ENCODE peak calls at places on chromosomes 5 and 9, in nine cellular contexts. One of them, this sample, is unnamed.

GRCh38 chr5:82165740-82166530 is 112.2 kb downstream of the RPS23 start:
- DNase-seq in effector memory CD8-positive, alpha-beta T cell: peak; percentile 3
- DNase-seq in DMS153: peak; percentile 73
- DNase-seq in stimulated activated CD4-positive, alpha-beta T cell treated with anti-CD3 and anti-CD28 coated beads, Interleukin-2, amount 100 ng/mL, for 4 hours: peak; percentile 22
- DNase-seq in RPMI7951: peak; percentile 80
- DNase-seq in brain microvascular endothelial cell: peak; percentile 85
- DNase-seq in NCI-H2081 treated with DMSO at 0.1 percent for 48 hours: peak; percentile 45
- DNase-seq in thyroid gland: peak; percentile 74
- DNase-seq in cardiac fibroblast: peak; percentile 97
- DNase-seq in this sample: peak; percentile 33

GRCh38 chr5:79850316-79850822 is 140.7 kb downstream of the MTX3 start:
- DNase-seq in effector memory CD8-positive, alpha-beta T cell: no peak
- DNase-seq in DMS153: no peak
- DNase-seq in stimulated activated CD4-positive, alpha-beta T cell treated with anti-CD3 and anti-CD28 coated beads, Interleukin-2, amount 100 ng/mL, for 4 hours: no peak
- DNase-seq in RPMI7951: no peak
- DNase-seq in brain microvascular endothelial cell: no peak
- DNase-seq in NCI-H2081 treated with DMSO at 0.1 percent for 48 hours: no peak
- DNase-seq in thyroid gland: no peak
- DNase-seq in cardiac fibroblast: no peak
- DNase-seq in this sample: no peak

GRCh38 chr5:1004598-1005361 is 3.8 kb upstream of the NKD2 start:
- DNase-seq in effector memory CD8-positive, alpha-beta T cell: no peak
- DNase-seq in DMS153: peak; percentile 35
- DNase-seq in stimulated activated CD4-positive, alpha-beta T cell treated with anti-CD3 and anti-CD28 coated beads, Interleukin-2, amount 100 ng/mL, for 4 hours: peak; percentile 35
- DNase-seq in RPMI7951: peak; percentile 76
- DNase-seq in brain microvascular endothelial cell: no peak
- DNase-seq in NCI-H2081 treated with DMSO at 0.1 percent for 48 hours: no peak
- DNase-seq in thyroid gland: peak; percentile 71
- DNase-seq in cardiac fibroblast: peak; percentile 55
- DNase-seq in this sample: peak; percentile 10

GRCh38 chr5:113224605-113225065 is 210.2 kb downstream of the TSSK1B start:
- DNase-seq in effector memory CD8-positive, alpha-beta T cell: no peak
- DNase-seq in DMS153: no peak
- DNase-seq in stimulated activated CD4-positive, alpha-beta T cell treated with anti-CD3 and anti-CD28 coated beads, Interleukin-2, amount 100 ng/mL, for 4 hours: no peak
- DNase-seq in RPMI7951: peak; percentile 59
- DNase-seq in brain microvascular endothelial cell: peak; percentile 17
- DNase-seq in NCI-H2081 treated with DMSO at 0.1 percent for 48 hours: no peak
- DNase-seq in thyroid gland: no peak
- DNase-seq in cardiac fibroblast: no peak
- DNase-seq in this sample: no peak

GRCh38 chr9:93577940-93578682 is 1.7 kb downstream of the PHF2 start:
- DNase-seq in effector memory CD8-positive, alpha-beta T cell: no peak
- DNase-seq in DMS153: no peak
- DNase-seq in stimulated activated CD4-positive, alpha-beta T cell treated with anti-CD3 and anti-CD28 coated beads, Interleukin-2, amount 100 ng/mL, for 4 hours: no peak
- DNase-seq in RPMI7951: no peak
- DNase-seq in brain microvascular endothelial cell: no peak
- DNase-seq in NCI-H2081 treated with DMSO at 0.1 percent for 48 hours: no peak
- DNase-seq in thyroid gland: no peak
- DNase-seq in cardiac fibroblast: no peak
- DNase-seq in this sample: no peak

GRCh38 chr5:80125022-80125961 is 90.1 kb downstream of the THBS4 start:
- DNase-seq in effector memory CD8-positive, alpha-beta T cell: no peak
- DNase-seq in DMS153: no peak
- DNase-seq in stimulated activated CD4-positive, alpha-beta T cell treated with anti-CD3 and anti-CD28 coated beads, Interleukin-2, amount 100 ng/mL, for 4 hours: no peak
- DNase-seq in RPMI7951: no peak
- DNase-seq in brain microvascular endothelial cell: no peak
- DNase-seq in NCI-H2081 treated with DMSO at 0.1 percent for 48 hours: no peak
- DNase-seq in thyroid gland: no peak
- DNase-seq in cardiac fibroblast: no peak
- DNase-seq in this sample: no peak

GRCh38 chr5:137563646-137564474 is 64.7 kb upstream of the SPOCK1 start:
- DNase-seq in effector memory CD8-positive, alpha-beta T cell: no peak
- DNase-seq in DMS153: no peak
- DNase-seq in stimulated activated CD4-positive, alpha-beta T cell treated with anti-CD3 and anti-CD28 coated beads, Interleukin-2, amount 100 ng/mL, for 4 hours: no peak
- DNase-seq in RPMI7951: peak; percentile 80
- DNase-seq in brain microvascular endothelial cell: peak; percentile 43
- DNase-seq in NCI-H2081 treated with DMSO at 0.1 percent for 48 hours: no peak
- DNase-seq in thyroid gland: peak; percentile 19
- DNase-seq in cardiac fibroblast: peak; percentile 77
- DNase-seq in this sample: no peak

GRCh38 chr9:126347911-126348760 is 21.5 kb downstream of the MVB12B start:
- DNase-seq in effector memory CD8-positive, alpha-beta T cell: no peak
- DNase-seq in DMS153: peak; percentile 77
- DNase-seq in stimulated activated CD4-positive, alpha-beta T cell treated with anti-CD3 and anti-CD28 coated beads, Interleukin-2, amount 100 ng/mL, for 4 hours: no peak
- DNase-seq in RPMI7951: no peak
- DNase-seq in brain microvascular endothelial cell: no peak
- DNase-seq in NCI-H2081 treated with DMSO at 0.1 percent for 48 hours: no peak
- DNase-seq in thyroid gland: peak; percentile 77
- DNase-seq in cardiac fibroblast: no peak
- DNase-seq in this sample: no peak

GRCh38 chr5:77734885-77735284 is 41.3 kb downstream of the TBCA start:
- DNase-seq in effector memory CD8-positive, alpha-beta T cell: no peak
- DNase-seq in DMS153: no peak
- DNase-seq in stimulated activated CD4-positive, alpha-beta T cell treated with anti-CD3 and anti-CD28 coated beads, Interleukin-2, amount 100 ng/mL, for 4 hours: no peak
- DNase-seq in RPMI7951: no peak
- DNase-seq in brain microvascular endothelial cell: no peak
- DNase-seq in NCI-H2081 treated with DMSO at 0.1 percent for 48 hours: no peak
- DNase-seq in thyroid gland: no peak
- DNase-seq in cardiac fibroblast: no peak
- DNase-seq in this sample: no peak

GRCh38 chr5:169873642-169874041 is 106.7 kb downstream of the INSYN2B start:
- DNase-seq in effector memory CD8-positive, alpha-beta T cell: no peak
- DNase-seq in DMS153: no peak
- DNase-seq in stimulated activated CD4-positive, alpha-beta T cell treated with anti-CD3 and anti-CD28 coated beads, Interleukin-2, amount 100 ng/mL, for 4 hours: no peak
- DNase-seq in RPMI7951: no peak
- DNase-seq in brain microvascular endothelial cell: peak; percentile 73
- DNase-seq in NCI-H2081 treated with DMSO at 0.1 percent for 48 hours: no peak
- DNase-seq in thyroid gland: peak; percentile 54
- DNase-seq in cardiac fibroblast: peak; percentile 26
- DNase-seq in this sample: no peak

GRCh38 chr9:13424204-13424603 is 144.7 kb upstream of the MPDZ start:
- DNase-seq in effector memory CD8-positive, alpha-beta T cell: no peak
- DNase-seq in DMS153: no peak
- DNase-seq in stimulated activated CD4-positive, alpha-beta T cell treated with anti-CD3 and anti-CD28 coated beads, Interleukin-2, amount 100 ng/mL, for 4 hours: no peak
- DNase-seq in RPMI7951: no peak
- DNase-seq in brain microvascular endothelial cell: no peak
- DNase-seq in NCI-H2081 treated with DMSO at 0.1 percent for 48 hours: no peak
- DNase-seq in thyroid gland: no peak
- DNase-seq in cardiac fibroblast: no peak
- DNase-seq in this sample: no peak

GRCh38 chr9:82982271-82982880 is 80.6 kb downstream of the RASEF start:
- DNase-seq in effector memory CD8-positive, alpha-beta T cell: no peak
- DNase-seq in DMS153: no peak
- DNase-seq in stimulated activated CD4-positive, alpha-beta T cell treated with anti-CD3 and anti-CD28 coated beads, Interleukin-2, amount 100 ng/mL, for 4 hours: no peak
- DNase-seq in RPMI7951: peak; percentile 47
- DNase-seq in brain microvascular endothelial cell: no peak
- DNase-seq in NCI-H2081 treated with DMSO at 0.1 percent for 48 hours: no peak
- DNase-seq in thyroid gland: no peak
- DNase-seq in cardiac fibroblast: no peak
- DNase-seq in this sample: no peak

GRCh38 chr5:139387611-139388197 is 2.0 kb downstream of the MZB1 start:
- DNase-seq in effector memory CD8-positive, alpha-beta T cell: no peak
- DNase-seq in DMS153: no peak
- DNase-seq in stimulated activated CD4-positive, alpha-beta T cell treated with anti-CD3 and anti-CD28 coated beads, Interleukin-2, amount 100 ng/mL, for 4 hours: no peak
- DNase-seq in RPMI7951: no peak
- DNase-seq in brain microvascular endothelial cell: no peak
- DNase-seq in NCI-H2081 treated with DMSO at 0.1 percent for 48 hours: no peak
- DNase-seq in thyroid gland: no peak
- DNase-seq in cardiac fibroblast: no peak
- DNase-seq in this sample: no peak

GRCh38 chr9:137034709-137035506 is 3.0 kb upstream of the FUT7 start:
- DNase-seq in effector memory CD8-positive, alpha-beta T cell: peak; percentile 84
- DNase-seq in DMS153: peak; percentile 44
- DNase-seq in stimulated activated CD4-positive, alpha-beta T cell treated with anti-CD3 and anti-CD28 coated beads, Interleukin-2, amount 100 ng/mL, for 4 hours: peak; percentile 77
- DNase-seq in RPMI7951: peak; percentile 64
- DNase-seq in brain microvascular endothelial cell: peak; percentile 68
- DNase-seq in NCI-H2081 treated with DMSO at 0.1 percent for 48 hours: peak; percentile 31
- DNase-seq in thyroid gland: peak; percentile 84
- DNase-seq in cardiac fibroblast: peak; percentile 85
- DNase-seq in this sample: no peak

GRCh38 chr5:7813576-7813975 is 37.4 kb downstream of the CFAP90 start:
- DNase-seq in effector memory CD8-positive, alpha-beta T cell: no peak
- DNase-seq in DMS153: no peak
- DNase-seq in stimulated activated CD4-positive, alpha-beta T cell treated with anti-CD3 and anti-CD28 coated beads, Interleukin-2, amount 100 ng/mL, for 4 hours: no peak
- DNase-seq in RPMI7951: no peak
- DNase-seq in brain microvascular endothelial cell: no peak
- DNase-seq in NCI-H2081 treated with DMSO at 0.1 percent for 48 hours: no peak
- DNase-seq in thyroid gland: no peak
- DNase-seq in cardiac fibroblast: no peak
- DNase-seq in this sample: no peak

GRCh38 chr9:76699966-76700365 is 64.3 kb upstream of the PCA3 start:
- DNase-seq in effector memory CD8-positive, alpha-beta T cell: no peak
- DNase-seq in DMS153: no peak
- DNase-seq in stimulated activated CD4-positive, alpha-beta T cell treated with anti-CD3 and anti-CD28 coated beads, Interleukin-2, amount 100 ng/mL, for 4 hours: no peak
- DNase-seq in RPMI7951: no peak
- DNase-seq in brain microvascular endothelial cell: peak; percentile 44
- DNase-seq in NCI-H2081 treated with DMSO at 0.1 percent for 48 hours: no peak
- DNase-seq in thyroid gland: no peak
- DNase-seq in cardiac fibroblast: peak; percentile 61
- DNase-seq in this sample: no peak

GRCh38 chr9:93950619-93951601 is 4.2 kb downstream of the BARX1 start:
- DNase-seq in effector memory CD8-positive, alpha-beta T cell: no peak
- DNase-seq in DMS153: peak; percentile 46
- DNase-seq in stimulated activated CD4-positive, alpha-beta T cell treated with anti-CD3 and anti-CD28 coated beads, Interleukin-2, amount 100 ng/mL, for 4 hours: no peak
- DNase-seq in RPMI7951: peak; percentile 16
- DNase-seq in brain microvascular endothelial cell: no peak
- DNase-seq in NCI-H2081 treated with DMSO at 0.1 percent for 48 hours: no peak
- DNase-seq in thyroid gland: peak; percentile 61
- DNase-seq in cardiac fibroblast: peak; percentile 28
- DNase-seq in this sample: no peak

GRCh38 chr5:150451594-150451993 is 2.1 kb upstream of the RPS14 start:
- DNase-seq in effector memory CD8-positive, alpha-beta T cell: no peak
- DNase-seq in DMS153: no peak
- DNase-seq in stimulated activated CD4-positive, alpha-beta T cell treated with anti-CD3 and anti-CD28 coated beads, Interleukin-2, amount 100 ng/mL, for 4 hours: no peak
- DNase-seq in RPMI7951: no peak
- DNase-seq in brain microvascular endothelial cell: no peak
- DNase-seq in NCI-H2081 treated with DMSO at 0.1 percent for 48 hours: no peak
- DNase-seq in thyroid gland: no peak
- DNase-seq in cardiac fibroblast: no peak
- DNase-seq in this sample: no peak

GRCh38 chr5:66960373-66961137 is 236.0 kb downstream of the CD180 start:
- DNase-seq in effector memory CD8-positive, alpha-beta T cell: no peak
- DNase-seq in DMS153: peak; percentile 44
- DNase-seq in stimulated activated CD4-positive, alpha-beta T cell treated with anti-CD3 and anti-CD28 coated beads, Interleukin-2, amount 100 ng/mL, for 4 hours: no peak
- DNase-seq in RPMI7951: no peak
- DNase-seq in brain microvascular endothelial cell: peak; percentile 14
- DNase-seq in NCI-H2081 treated with DMSO at 0.1 percent for 48 hours: no peak
- DNase-seq in thyroid gland: peak; percentile 25
- DNase-seq in cardiac fibroblast: peak; percentile 44
- DNase-seq in this sample: no peak

GRCh38 chr5:88925692-88926490 is 42.9 kb upstream of the MEF2C start:
- DNase-seq in effector memory CD8-positive, alpha-beta T cell: no peak
- DNase-seq in DMS153: no peak
- DNase-seq in stimulated activated CD4-positive, alpha-beta T cell treated with anti-CD3 and anti-CD28 coated beads, Interleukin-2, amount 100 ng/mL, for 4 hours: no peak
- DNase-seq in RPMI7951: no peak
- DNase-seq in brain microvascular endothelial cell: peak; percentile 39
- DNase-seq in NCI-H2081 treated with DMSO at 0.1 percent for 48 hours: no peak
- DNase-seq in thyroid gland: no peak
- DNase-seq in cardiac fibroblast: peak; percentile 39
- DNase-seq in this sample: no peak

GRCh38 chr5:135824541-135825041 is 9.9 kb upstream of the SLC25A48 start:
- DNase-seq in effector memory CD8-positive, alpha-beta T cell: no peak
- DNase-seq in DMS153: no peak
- DNase-seq in stimulated activated CD4-positive, alpha-beta T cell treated with anti-CD3 and anti-CD28 coated beads, Interleukin-2, amount 100 ng/mL, for 4 hours: no peak
- DNase-seq in RPMI7951: no peak
- DNase-seq in brain microvascular endothelial cell: no peak
- DNase-seq in NCI-H2081 treated with DMSO at 0.1 percent for 48 hours: no peak
- DNase-seq in thyroid gland: no peak
- DNase-seq in cardiac fibroblast: no peak
- DNase-seq in this sample: no peak

GRCh38 chr5:137695651-137696428 is 40.0 kb downstream of the KLHL3 start:
- DNase-seq in effector memory CD8-positive, alpha-beta T cell: no peak
- DNase-seq in DMS153: no peak
- DNase-seq in stimulated activated CD4-positive, alpha-beta T cell treated with anti-CD3 and anti-CD28 coated beads, Interleukin-2, amount 100 ng/mL, for 4 hours: no peak
- DNase-seq in RPMI7951: no peak
- DNase-seq in brain microvascular endothelial cell: no peak
- DNase-seq in NCI-H2081 treated with DMSO at 0.1 percent for 48 hours: no peak
- DNase-seq in thyroid gland: peak; percentile 7
- DNase-seq in cardiac fibroblast: no peak
- DNase-seq in this sample: no peak

GRCh38 chr5:94707359-94707758 is 88.9 kb downstream of the SLF1 start:
- DNase-seq in effector memory CD8-positive, alpha-beta T cell: no peak
- DNase-seq in DMS153: no peak
- DNase-seq in stimulated activated CD4-positive, alpha-beta T cell treated with anti-CD3 and anti-CD28 coated beads, Interleukin-2, amount 100 ng/mL, for 4 hours: no peak
- DNase-seq in RPMI7951: no peak
- DNase-seq in brain microvascular endothelial cell: no peak
- DNase-seq in NCI-H2081 treated with DMSO at 0.1 percent for 48 hours: no peak
- DNase-seq in thyroid gland: peak; percentile 19
- DNase-seq in cardiac fibroblast: no peak
- DNase-seq in this sample: no peak

GRCh38 chr5:135435467-135436330 is 11.4 kb downstream of the DCANP1 start:
- DNase-seq in effector memory CD8-positive, alpha-beta T cell: no peak
- DNase-seq in DMS153: no peak
- DNase-seq in stimulated activated CD4-positive, alpha-beta T cell treated with anti-CD3 and anti-CD28 coated beads, Interleukin-2, amount 100 ng/mL, for 4 hours: no peak
- DNase-seq in RPMI7951: no peak
- DNase-seq in brain microvascular endothelial cell: no peak
- DNase-seq in NCI-H2081 treated with DMSO at 0.1 percent for 48 hours: no peak
- DNase-seq in thyroid gland: no peak
- DNase-seq in cardiac fibroblast: no peak
- DNase-seq in this sample: no peak

GRCh38 chr5:35198096-35198495 is 32.2 kb downstream of the PRLR start:
- DNase-seq in effector memory CD8-positive, alpha-beta T cell: no peak
- DNase-seq in DMS153: peak; percentile 38
- DNase-seq in stimulated activated CD4-positive, alpha-beta T cell treated with anti-CD3 and anti-CD28 coated beads, Interleukin-2, amount 100 ng/mL, for 4 hours: no peak
- DNase-seq in RPMI7951: peak; percentile 76
- DNase-seq in brain microvascular endothelial cell: peak; percentile 38
- DNase-seq in NCI-H2081 treated with DMSO at 0.1 percent for 48 hours: no peak
- DNase-seq in thyroid gland: peak; percentile 78
- DNase-seq in cardiac fibroblast: peak; percentile 63
- DNase-seq in this sample: no peak

GRCh38 chr9:87086111-87086510 is 138.8 kb upstream of the GAS1 start:
- DNase-seq in effector memory CD8-positive, alpha-beta T cell: no peak
- DNase-seq in DMS153: no peak
- DNase-seq in stimulated activated CD4-positive, alpha-beta T cell treated with anti-CD3 and anti-CD28 coated beads, Interleukin-2, amount 100 ng/mL, for 4 hours: no peak
- DNase-seq in RPMI7951: no peak
- DNase-seq in brain microvascular endothelial cell: no peak
- DNase-seq in NCI-H2081 treated with DMSO at 0.1 percent for 48 hours: no peak
- DNase-seq in thyroid gland: no peak
- DNase-seq in cardiac fibroblast: no peak
- DNase-seq in this sample: no peak

GRCh38 chr5:11261226-11261625 is 500.2 kb upstream of the DAP start:
- DNase-seq in effector memory CD8-positive, alpha-beta T cell: no peak
- DNase-seq in DMS153: no peak
- DNase-seq in stimulated activated CD4-positive, alpha-beta T cell treated with anti-CD3 and anti-CD28 coated beads, Interleukin-2, amount 100 ng/mL, for 4 hours: no peak
- DNase-seq in RPMI7951: no peak
- DNase-seq in brain microvascular endothelial cell: no peak
- DNase-seq in NCI-H2081 treated with DMSO at 0.1 percent for 48 hours: no peak
- DNase-seq in thyroid gland: no peak
- DNase-seq in cardiac fibroblast: no peak
- DNase-seq in this sample: no peak

GRCh38 chr5:55187370-55187769 is 14.4 kb upstream of the CDC20B start:
- DNase-seq in effector memory CD8-positive, alpha-beta T cell: no peak
- DNase-seq in DMS153: peak; percentile 4
- DNase-seq in stimulated activated CD4-positive, alpha-beta T cell treated with anti-CD3 and anti-CD28 coated beads, Interleukin-2, amount 100 ng/mL, for 4 hours: no peak
- DNase-seq in RPMI7951: peak; percentile 15
- DNase-seq in brain microvascular endothelial cell: no peak
- DNase-seq in NCI-H2081 treated with DMSO at 0.1 percent for 48 hours: no peak
- DNase-seq in thyroid gland: no peak
- DNase-seq in cardiac fibroblast: no peak
- DNase-seq in this sample: no peak

GRCh38 chr5:90644132-90644531 is 85.5 kb downstream of the ADGRV1 start:
- DNase-seq in effector memory CD8-positive, alpha-beta T cell: no peak
- DNase-seq in DMS153: no peak
- DNase-seq in stimulated activated CD4-positive, alpha-beta T cell treated with anti-CD3 and anti-CD28 coated beads, Interleukin-2, amount 100 ng/mL, for 4 hours: no peak
- DNase-seq in RPMI7951: no peak
- DNase-seq in brain microvascular endothelial cell: no peak
- DNase-seq in NCI-H2081 treated with DMSO at 0.1 percent for 48 hours: no peak
- DNase-seq in thyroid gland: no peak
- DNase-seq in cardiac fibroblast: no peak
- DNase-seq in this sample: no peak

GRCh38 chr9:2859776-2860379 is 16.0 kb upstream of the PUM3 start:
- DNase-seq in effector memory CD8-positive, alpha-beta T cell: peak; percentile 15
- DNase-seq in DMS153: peak; percentile 23
- DNase-seq in stimulated activated CD4-positive, alpha-beta T cell treated with anti-CD3 and anti-CD28 coated beads, Interleukin-2, amount 100 ng/mL, for 4 hours: no peak
- DNase-seq in RPMI7951: peak; percentile 52
- DNase-seq in brain microvascular endothelial cell: peak; percentile 55
- DNase-seq in NCI-H2081 treated with DMSO at 0.1 percent for 48 hours: peak; percentile 27
- DNase-seq in thyroid gland: peak; percentile 70
- DNase-seq in cardiac fibroblast: peak; percentile 72
- DNase-seq in this sample: no peak

GRCh38 chr9:75855509-75855908 is 35.0 kb upstream of the PCSK5 start:
- DNase-seq in effector memory CD8-positive, alpha-beta T cell: no peak
- DNase-seq in DMS153: no peak
- DNase-seq in stimulated activated CD4-positive, alpha-beta T cell treated with anti-CD3 and anti-CD28 coated beads, Interleukin-2, amount 100 ng/mL, for 4 hours: no peak
- DNase-seq in RPMI7951: no peak
- DNase-seq in brain microvascular endothelial cell: peak; percentile 14
- DNase-seq in NCI-H2081 treated with DMSO at 0.1 percent for 48 hours: no peak
- DNase-seq in thyroid gland: peak; percentile 18
- DNase-seq in cardiac fibroblast: peak; percentile 53
- DNase-seq in this sample: no peak